ENCODE peak calls at places on chromosomes 13 and 19, in six cellular contexts. I is body of pancreas, D is GM10248, H is right lobe of liver, E is lower leg skin, S is heart left ventricle. O is an unnamed sample.

GRCh38 chr19:4504297-4504701 is 14.0 kb downstream of the PLIN4 start:
- DNase-seq in I (no peak), D (no peak), H (no peak), E (no peak), S (no peak), O (no peak)

GRCh38 chr13:30276178-30276577 is 31.2 kb downstream of the KATNAL1 start:
- DNase-seq in I (no peak), D (peak), H (no peak), E (no peak), S (no peak), O (no peak)

GRCh38 chr13:45229172-45229571 is 28.3 kb upstream of the KCTD4 start:
- DNase-seq in I (no peak), D (no peak), H (no peak), E (no peak), S (no peak), O (no peak)

GRCh38 chr19:44303976-44304568 is 753 bp downstream of the ZNF235 start:
- DNase-seq in I (no peak), D (peak), H (no peak), E (no peak), S (no peak), O (no peak)

GRCh38 chr13:60275208-60275607 is 111.5 kb upstream of the DIAPH3 start:
- DNase-seq in I (no peak), D (no peak), H (no peak), E (no peak), S (no peak), O (no peak)

GRCh38 chr13:66468656-66469055 is 761.5 kb downstream of the PCDH9 start:
- DNase-seq in I (no peak), D (no peak), H (no peak), E (no peak), S (no peak), O (no peak)

GRCh38 chr13:48097793-48098192 is 2.9 kb upstream of the MED4 start:
- DNase-seq in I (no peak), D (no peak), H (no peak), E (no peak), S (no peak), O (no peak)

GRCh38 chr19:2331601-2332246 is 3.2 kb downstream of the SPPL2B start:
- DNase-seq in I (no peak), D (no peak), H (no peak), E (no peak), S (no peak), O (no peak)

GRCh38 chr13:97932006-97932405 is 21.5 kb upstream of the IPO5 start:
- DNase-seq in I (no peak), D (no peak), H (no peak), E (no peak), S (no peak), O (no peak)

GRCh38 chr13:73482556-73482955 is 423.8 kb downstream of the KLF5 start:
- DNase-seq in I (no peak), D (no peak), H (no peak), E (no peak), S (no peak), O (no peak)

GRCh38 chr19:18204394-18205179 is 745 bp upstream of the RAB3A start:
- DNase-seq in I (no peak), D (no peak), H (peak), E (peak), S (peak), O (no peak)

GRCh38 chr19:7542556-7543348 is 7.2 kb downstream of the PNPLA6 start:
- DNase-seq in I (no peak), D (no peak), H (no peak), E (no peak), S (no peak), O (no peak)

GRCh38 chr13:94251801-94252200 is 227.7 kb downstream of the DCT start:
- DNase-seq in I (peak), D (no peak), H (no peak), E (no peak), S (peak), O (no peak)

GRCh38 chr19:1507763-1508506 is 4.9 kb downstream of the ADAMTSL5 start:
- DNase-seq in I (peak), D (peak), H (peak), E (peak), S (peak), O (peak)

GRCh38 chr19:48900477-48901452 is 653 bp downstream of the NUCB1 start:
- DNase-seq in I (no peak), D (no peak), H (no peak), E (no peak), S (peak), O (no peak)

GRCh38 chr13:43263047-43263446 is 239.7 kb downstream of the DNAJC15 start:
- DNase-seq in I (no peak), D (no peak), H (no peak), E (no peak), S (no peak), O (no peak)

GRCh38 chr19:973726-974563 is 10.2 kb upstream of the WDR18 start:
- DNase-seq in I (no peak), D (no peak), H (peak), E (no peak), S (no peak), O (no peak)

GRCh38 chr19:49786432-49786831 is 19.6 kb downstream of the AP2A1 start:
- DNase-seq in I (no peak), D (no peak), H (no peak), E (no peak), S (no peak), O (no peak)

GRCh38 chr19:51119089-51119488 is 5.6 kb upstream of the SIGLEC9 start:
- DNase-seq in I (no peak), D (no peak), H (peak), E (no peak), S (no peak), O (no peak)

GRCh38 chr19:39986643-39987042 is 10.2 kb upstream of the ZNF546 start:
- DNase-seq in I (no peak), D (no peak), H (no peak), E (no peak), S (no peak), O (no peak)

GRCh38 chr19:3360494-3361383 is 5.6 kb upstream of the NFIC start:
- DNase-seq in I (peak), D (peak), H (peak), E (peak), S (peak), O (no peak)

GRCh38 chr13:35179494-35179893 is 237.4 kb downstream of the NBEA start:
- DNase-seq in I (no peak), D (no peak), H (no peak), E (no peak), S (no peak), O (peak)

GRCh38 chr19:16660763-16661479 is at the start of gene TMEM38A:
- DNase-seq in I (peak), D (peak), H (peak), E (peak), S (peak), O (no peak)

GRCh38 chr13:103004790-103005307 is 61.4 kb downstream of the SLC10A2 start:
- DNase-seq in I (no peak), D (no peak), H (no peak), E (no peak), S (peak), O (no peak)

GRCh38 chr19:16376649-16377048 is 52.0 kb downstream of the KLF2 start:
- DNase-seq in I (no peak), D (no peak), H (no peak), E (no peak), S (no peak), O (no peak)

GRCh38 chr19:58044886-58045285 is 11.1 kb downstream of the ZSCAN1 start:
- DNase-seq in I (no peak), D (no peak), H (no peak), E (no peak), S (no peak), O (no peak)

GRCh38 chr19:15584095-15584494 is 30.9 kb upstream of the CYP4F8 start:
- DNase-seq in I (no peak), D (no peak), H (no peak), E (no peak), S (no peak), O (no peak)

GRCh38 chr13:24228852-24229458 is 68.4 kb downstream of the SPATA13 start:
- DNase-seq in I (peak), D (peak), H (no peak), E (no peak), S (no peak), O (peak)

GRCh38 chr13:74794582-74794981 is 660.4 kb upstream of the KLF12 start:
- DNase-seq in I (no peak), D (no peak), H (no peak), E (no peak), S (no peak), O (no peak)

GRCh38 chr19:17211547-17212446 is 3.4 kb upstream of the USE1 start:
- DNase-seq in I (no peak), D (no peak), H (no peak), E (no peak), S (no peak), O (no peak)

GRCh38 chr19:21082011-21082975 is at the start of gene ZNF714:
- DNase-seq in I (peak), D (peak), H (peak), E (peak), S (peak), O (peak)

GRCh38 chr13:20405691-20406090 is 120.0 kb downstream of the CRYL1 start:
- DNase-seq in I (no peak), D (no peak), H (no peak), E (no peak), S (no peak), O (no peak)

GRCh38 chr13:75178436-75178835 is 303.5 kb downstream of the TBC1D4 start:
- DNase-seq in I (no peak), D (no peak), H (no peak), E (no peak), S (no peak), O (no peak)

GRCh38 chr13:94620286-94620896 is 18.7 kb downstream of the GPR180 start:
- DNase-seq in I (no peak), D (peak), H (no peak), E (no peak), S (no peak), O (no peak)

GRCh38 chr19:44356383-44357111 is at the start of gene ZNF112:
- DNase-seq in I (peak), D (no peak), H (peak), E (peak), S (peak), O (peak)

GRCh38 chr19:57706346-57706745 is 2.7 kb downstream of the ZNF154 start:
- DNase-seq in I (no peak), D (no peak), H (no peak), E (no peak), S (no peak), O (no peak)

GRCh38 chr19:18663940-18664530 is 19.4 kb upstream of the CRTC1 start:
- DNase-seq in I (no peak), D (no peak), H (no peak), E (no peak), S (no peak), O (no peak)

GRCh38 chr13:69935043-69935442 is 172.6 kb upstream of the ATXN8OS start:
- DNase-seq in I (no peak), D (no peak), H (no peak), E (no peak), S (no peak), O (no peak)
- TF ChIP-seq CTCF in I (no peak), D (no peak), H (peak), E (no peak), S (peak), O (no peak)

GRCh38 chr13:40664100-40665060 is 2.1 kb downstream of the FOXO1 start:
- DNase-seq in I (peak), D (peak), H (peak), E (peak), S (peak), O (no peak)

GRCh38 chr13:40666058-40666904 is at the start of gene FOXO1:
- DNase-seq in I (peak), D (peak), H (peak), E (peak), S (peak), O (no peak)

GRCh38 chr13:40665754-40666057 is 735 bp downstream of the FOXO1 start:
- DNase-seq in I (no peak), D (peak), H (no peak), E (no peak), S (no peak), O (no peak)

GRCh38 chr13:40666905-40667621 is 622 bp upstream of the FOXO1 start:
- DNase-seq in I (peak), D (peak), H (peak), E (peak), S (peak), O (no peak)

DNA sequence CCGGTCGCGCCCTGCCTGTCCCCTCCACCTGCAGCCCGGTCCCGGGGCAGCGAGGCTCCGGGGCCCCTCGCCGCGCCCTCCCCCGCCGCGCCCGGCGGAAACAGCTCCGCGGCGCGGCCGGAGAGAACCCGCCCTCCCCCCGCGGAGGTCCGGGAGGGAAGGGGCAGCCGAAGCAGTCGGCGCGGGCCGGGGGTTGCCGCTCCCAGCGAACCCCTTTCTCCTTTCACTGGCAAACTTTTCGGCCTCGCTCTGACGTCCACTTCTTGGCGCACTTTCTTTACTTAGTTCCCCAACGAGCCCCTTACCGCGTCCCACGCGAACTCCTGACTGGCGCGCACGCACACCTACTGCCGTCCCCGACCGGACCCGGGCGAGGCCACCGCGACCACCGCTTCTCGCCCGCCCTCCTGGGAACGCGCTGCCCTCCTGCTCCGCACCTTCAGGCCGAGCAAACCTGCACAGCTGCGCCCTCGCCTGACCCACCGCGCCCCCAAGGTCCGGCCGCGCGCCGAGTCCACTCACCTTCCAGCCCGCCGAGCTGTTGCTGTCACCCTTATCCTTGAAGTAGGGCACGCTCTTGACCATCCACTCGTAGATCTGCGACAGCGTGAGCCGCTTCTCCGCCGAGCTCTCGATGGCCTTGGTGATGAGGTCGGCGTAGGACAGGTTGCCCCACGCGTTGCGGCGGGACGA is 1.2 kb downstream of the FOXO1 start:
- DNase-seq in I (peak), D (peak), H (peak), E (no peak), S (peak), O (no peak)
- TF ChIP-seq CTCF in I (no peak), D (peak), H (no peak), E (no peak), S (no peak), O (peak)

DNA sequence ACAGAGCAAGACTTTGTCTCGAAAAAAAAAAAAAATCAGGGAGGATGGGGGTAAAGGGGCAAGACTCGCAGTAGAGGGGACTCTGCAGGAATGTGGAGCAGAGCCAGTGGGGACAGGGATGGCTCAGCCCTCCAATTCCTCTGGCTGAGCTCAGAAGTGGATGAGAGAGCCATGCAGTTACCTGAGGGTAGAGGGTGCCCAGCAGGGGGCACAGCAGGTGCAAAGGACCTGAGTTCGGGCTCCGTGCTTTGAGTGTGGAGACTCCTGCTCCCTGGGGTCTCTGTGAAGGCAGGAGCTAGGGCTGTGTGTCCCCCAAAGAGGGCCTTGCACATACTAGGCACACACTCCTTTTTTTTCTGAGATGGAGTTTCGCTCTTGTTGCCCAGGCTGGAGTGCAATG is 7.7 kb downstream of the DOCK6 start:
- DNase-seq in I (no peak), D (no peak), H (no peak), E (no peak), S (no peak), O (no peak)
- TF ChIP-seq CTCF in I (no peak), D (no peak), H (peak), E (no peak), S (no peak), O (peak)

DNA sequence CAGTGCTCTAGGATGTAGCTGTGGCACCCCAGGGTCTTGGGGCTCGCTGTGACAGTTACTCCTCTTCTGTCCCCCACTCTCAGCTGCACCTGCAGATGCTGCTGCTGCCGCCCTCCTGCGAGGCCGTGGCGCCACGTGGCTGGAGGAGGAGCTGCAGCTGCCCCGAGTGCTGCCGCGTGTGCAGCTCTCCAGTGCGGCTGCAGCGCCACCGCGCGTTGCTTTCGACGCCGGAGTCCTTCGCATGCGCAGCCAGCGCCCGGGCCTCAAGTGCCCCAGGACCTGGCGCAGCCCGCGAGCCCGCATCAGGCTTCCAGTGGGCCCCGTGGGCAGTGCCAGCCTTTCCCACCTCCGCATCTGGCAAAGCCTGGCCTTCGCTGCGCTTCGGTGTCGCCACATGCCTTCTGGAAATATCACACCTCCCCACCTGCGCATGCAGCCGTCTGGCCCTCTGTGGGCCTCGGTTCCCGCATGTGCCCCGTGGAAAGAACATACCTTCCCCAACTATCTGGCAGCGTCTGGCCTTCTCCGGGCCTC is 692 bp upstream of the ZNF580 start:
- DNase-seq in I (peak), D (peak), H (peak), E (no peak), S (peak), O (no peak)
- TF ChIP-seq CTCF in I (peak), D (peak), H (peak), E (no peak), S (peak), O (peak)

DNA sequence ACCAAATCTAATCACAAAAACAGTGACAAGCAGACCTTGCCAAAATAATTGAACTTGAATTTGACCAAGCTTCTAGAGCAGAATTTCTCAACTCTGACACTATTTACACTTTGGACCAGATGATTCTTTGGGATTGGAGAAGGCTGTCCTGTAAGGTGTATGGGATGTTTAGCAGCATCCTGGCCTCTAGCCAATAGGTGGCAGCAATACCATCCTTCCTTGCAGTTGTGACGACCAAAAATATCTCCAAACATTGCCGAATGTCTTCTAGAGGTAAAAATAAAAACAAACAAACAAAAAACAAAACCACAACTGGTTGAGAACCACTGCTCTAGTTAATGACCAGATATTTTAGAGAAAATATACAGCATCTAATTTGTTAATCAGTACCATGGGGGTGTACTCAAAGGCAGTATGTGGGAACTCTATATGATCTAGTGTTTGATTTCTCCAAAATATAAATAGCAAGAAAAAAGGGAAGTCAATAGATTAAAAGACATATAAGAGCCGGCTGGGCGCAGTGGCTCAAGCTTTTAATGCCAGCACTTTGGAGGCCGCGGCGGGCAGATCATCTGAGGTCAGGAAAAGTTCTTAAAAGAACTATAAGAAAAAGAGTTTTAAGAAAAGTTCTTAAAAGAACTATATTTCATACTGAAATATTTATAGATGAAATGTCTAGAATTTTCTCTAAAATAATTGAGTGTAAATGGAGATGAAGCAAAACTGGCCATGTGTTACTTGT is 60.9 kb upstream of the ZNF527 start:
- DNase-seq in I (no peak), D (no peak), H (no peak), E (no peak), S (no peak), O (no peak)
- TF ChIP-seq CTCF in I (no peak), D (no peak), H (no peak), E (no peak), S (no peak), O (no peak)

DNA sequence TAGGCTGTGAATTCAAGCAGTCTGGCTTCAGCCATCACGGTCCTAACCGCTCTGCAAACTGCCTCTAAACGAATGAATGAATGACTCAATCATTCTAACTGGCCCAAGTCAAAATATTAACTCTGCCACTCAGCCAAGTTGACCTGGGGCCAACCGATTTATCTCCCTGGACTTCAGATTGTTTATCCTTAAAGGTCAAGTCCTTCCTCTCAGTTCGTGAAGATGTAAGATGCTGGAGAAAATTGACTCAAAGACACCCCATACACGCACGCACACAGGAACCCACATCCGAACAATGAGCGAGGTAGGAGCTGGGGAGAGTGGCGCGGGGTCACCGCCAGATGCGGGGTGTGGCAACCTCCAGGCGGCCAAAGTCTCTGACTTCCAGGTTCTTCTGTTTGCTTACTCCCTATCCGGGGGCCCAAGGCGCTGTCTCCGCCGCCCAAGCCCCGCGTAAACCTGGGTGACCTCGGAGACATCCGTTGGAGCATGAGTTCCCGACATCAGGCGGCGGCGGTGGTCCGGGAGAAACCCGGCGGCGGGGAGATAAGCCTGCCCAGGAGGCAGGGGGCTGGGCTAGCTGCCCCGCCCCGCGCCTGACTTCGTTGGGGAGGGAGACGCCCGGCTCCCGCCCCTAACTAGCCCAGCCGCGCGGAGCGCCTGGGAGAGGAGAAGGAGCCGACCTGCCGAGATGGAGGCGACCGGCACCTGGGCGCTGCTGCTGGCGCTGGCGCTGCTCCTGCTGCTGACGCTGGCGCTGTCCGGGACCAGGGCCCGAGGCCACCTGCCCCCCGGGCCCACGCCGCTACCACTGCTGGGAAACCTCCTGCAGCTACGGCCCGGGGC is at the start of gene CYP2S1:
- DNase-seq in I (no peak), D (no peak), H (no peak), E (no peak), S (no peak), O (no peak)
- TF ChIP-seq CTCF in I (no peak), D (no peak), H (no peak), E (no peak), S (no peak), O (no peak)